ENCODE peak calls at places on chromosomes 3 and 15, in four cellular contexts. Q is aorta, C is uterus, T is transverse colon. R is an unnamed sample.

GRCh38 chr15:77983091-77983707 is 94.3 kb downstream of the TBC1D2B start:
- DNase-seq in Q (no peak), C (no peak), T (no peak), R (no peak)

GRCh38 chr3:976021-976420 is 116.8 kb upstream of the CNTN6 start:
- DNase-seq in Q (no peak), C (no peak), T (no peak), R (no peak)

GRCh38 chr15:58472821-58473581 is 41.2 kb downstream of the LIPC start:
- DNase-seq in Q (no peak), C (no peak), T (no peak), R (no peak)

GRCh38 chr15:45918839-45919238 is 284.0 kb downstream of the SQOR start:
- DNase-seq in Q (no peak), C (no peak), T (no peak), R (no peak)

GRCh38 chr15:58046467-58046866 is 19.0 kb downstream of the ALDH1A2 start:
- DNase-seq in Q (no peak), C (no peak), T (no peak), R (no peak)

GRCh38 chr15:62390793-62391543 is 225.9 kb upstream of the C2CD4B start:
- DNase-seq in Q (peak), C (peak), T (peak), R (peak)

GRCh38 chr15:61084944-61085367 is 144.1 kb downstream of the RORA start:
- DNase-seq in Q (no peak), C (peak), T (no peak), R (no peak)

GRCh38 chr3:139935071-139935865 is at the start of gene CLSTN2:
- DNase-seq in Q (peak), C (peak), T (peak), R (peak)

GRCh38 chr3:141523615-141524375 is 37.0 kb downstream of the RASA2 start:
- DNase-seq in Q (no peak), C (no peak), T (no peak), R (no peak)

DNA sequence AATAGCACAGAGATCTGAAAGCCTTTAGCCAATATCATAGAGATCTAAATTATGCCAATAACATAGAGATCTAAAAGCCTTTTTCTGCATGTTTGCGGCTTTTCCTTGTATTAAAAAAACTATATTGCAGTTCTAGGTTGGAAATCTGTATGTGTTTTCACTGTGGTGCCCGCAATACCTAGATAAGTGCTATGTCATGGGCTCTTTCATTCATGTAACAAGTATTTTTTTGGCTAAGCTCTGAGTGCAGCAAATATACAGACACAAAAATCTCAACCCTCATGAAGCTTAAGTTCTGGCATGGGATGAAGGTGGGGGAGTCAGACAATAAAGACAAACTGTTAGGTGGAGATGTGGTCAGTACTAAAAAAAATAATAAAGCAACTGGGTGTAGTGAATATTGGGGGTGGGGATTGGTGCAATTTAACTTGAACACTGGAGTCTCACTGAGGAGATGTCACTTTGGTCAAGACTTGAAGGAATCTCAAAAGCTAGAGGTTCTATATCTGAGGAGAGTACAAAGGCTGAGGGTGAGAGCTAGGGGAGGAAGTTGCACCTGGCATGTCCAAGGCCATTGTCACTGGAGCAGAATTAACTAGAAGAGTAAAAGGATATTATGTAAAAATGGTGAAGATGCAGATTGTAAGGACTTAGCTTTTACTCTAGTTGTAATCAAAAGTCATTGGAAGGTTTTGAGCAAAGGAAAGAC is 978 bp downstream of the BUB1B start:
- DNase-seq in Q (no peak), C (no peak), T (no peak), R (no peak)
- H3K4me3 ChIP-seq in Q (no peak), C (no peak), T (no peak), R (no peak)

GRCh38 chr15:90074916-90075315 is 27.4 kb downstream of the IDH2 start:
- DNase-seq in Q (no peak), C (no peak), T (no peak), R (no peak)
- H3K27ac ChIP-seq in Q (no peak), C (no peak), T (no peak), R (peak)

GRCh38 chr3:127775398-127776109 is 46.8 kb downstream of the MGLL start:
- DNase-seq in Q (peak), C (peak), T (no peak), R (no peak)
- H3K4me3 ChIP-seq in Q (no peak), C (no peak), T (no peak), R (no peak)

GRCh38 chr3:169618894-169619792 is 44.4 kb downstream of the MECOM start:
- DNase-seq in Q (no peak), C (no peak), T (peak), R (no peak)

GRCh38 chr3:169623971-169624370 is 39.5 kb downstream of the MECOM start:
- DNase-seq in Q (no peak), C (no peak), T (no peak), R (no peak)

GRCh38 chr3:169615833-169616232 is 47.7 kb downstream of the MECOM start:
- DNase-seq in Q (no peak), C (no peak), T (no peak), R (no peak)

GRCh38 chr3:169624533-169624972 is 39.0 kb downstream of the MECOM start:
- DNase-seq in Q (no peak), C (no peak), T (no peak), R (no peak)

DNA sequence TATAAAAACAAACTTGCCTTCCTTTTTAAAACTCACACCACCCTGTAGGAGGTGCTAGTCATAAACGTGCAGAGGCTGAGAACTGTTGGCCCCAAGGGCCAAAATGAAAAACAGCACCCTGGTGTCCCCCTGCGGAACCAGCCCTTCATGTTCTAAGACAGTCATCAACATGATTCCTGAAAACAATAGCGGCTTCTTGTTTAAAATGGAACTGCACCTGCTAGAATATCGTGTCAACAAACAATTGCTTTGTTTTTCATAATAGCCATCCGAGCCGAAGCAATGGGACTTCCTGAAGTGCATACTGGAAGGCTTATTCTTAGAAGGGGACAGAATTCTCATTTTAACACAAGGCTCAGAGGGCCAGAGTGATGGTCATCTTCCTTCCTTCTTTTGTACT is 43.7 kb downstream of the MECOM start:
- DNase-seq in Q (no peak), C (no peak), T (no peak), R (no peak)
- H3K27ac ChIP-seq in Q (no peak), C (peak), T (peak), R (no peak)

R was measured in left lung.